ENCODE peak calls at places on chromosomes 16 and 17, in nine cellular contexts. C is HuH-7; B is T follicular helper cell; E is HEK293T; Q is GM23338; R is NCI-H2081; D is GM13977; O is stimulated activated CD8-positive, alpha-beta memory T cell treated with anti-CD3 and anti-CD28 coated beads, Interleukin-4, amount 100 ng/mL, for 24 hours; S is sciatic nerve. J is an unnamed sample.

GRCh38 chr16:1331712-1332617 is 1.5 kb upstream of the BAIAP3 start:
- DNase-seq in C (peak), B (no peak), E (no peak), Q (peak), R (peak), D (peak), O (no peak), S (no peak), J (peak)

GRCh38 chr17:17151055-17151454 is 55.1 kb downstream of the PLD6 start:
- DNase-seq in C (no peak), B (no peak), E (no peak), Q (no peak), R (no peak), D (no peak), O (no peak), S (no peak), J (no peak)

GRCh38 chr17:68491381-68491849 is 20.8 kb upstream of the PRKAR1A start:
- DNase-seq in C (no peak), B (no peak), E (no peak), Q (no peak), R (no peak), D (no peak), O (no peak), S (no peak), J (no peak)

GRCh38 chr17:45428954-45429337 is 3.7 kb downstream of the ARHGAP27 start:
- DNase-seq in C (no peak), B (no peak), E (no peak), Q (peak), R (no peak), D (peak), O (no peak), S (no peak), J (no peak)

GRCh38 chr16:24145927-24146326 is 110.2 kb upstream of the CACNG3 start:
- DNase-seq in C (no peak), B (no peak), E (no peak), Q (no peak), R (no peak), D (no peak), O (no peak), S (no peak), J (no peak)

GRCh38 chr16:9046667-9047055 is 44.8 kb upstream of the HAPSTR1 start:
- DNase-seq in C (no peak), B (no peak), E (no peak), Q (no peak), R (no peak), D (no peak), O (no peak), S (no peak), J (no peak)

GRCh38 chr17:82494236-82495055 is 25.1 kb upstream of the FOXK2 start:
- DNase-seq in C (peak), B (peak), E (peak), Q (peak), R (peak), D (peak), O (peak), S (peak), J (peak)

GRCh38 chr16:48206594-48207242 is 37.4 kb upstream of the LONP2 start:
- DNase-seq in C (no peak), B (no peak), E (no peak), Q (no peak), R (no peak), D (no peak), O (no peak), S (no peak), J (no peak)

GRCh38 chr16:25155553-25156460 is 44.3 kb downstream of the LCMT1 start:
- DNase-seq in C (no peak), B (no peak), E (no peak), Q (no peak), R (no peak), D (no peak), O (peak), S (no peak), J (no peak)

GRCh38 chr16:79653337-79654000 is 52.9 kb upstream of the MAF start:
- DNase-seq in C (no peak), B (no peak), E (no peak), Q (no peak), R (no peak), D (no peak), O (no peak), S (peak), J (no peak)

GRCh38 chr16:76385831-76386230 is 108.6 kb downstream of the CNTNAP4 start:
- DNase-seq in C (no peak), B (no peak), E (no peak), Q (no peak), R (no peak), D (no peak), O (no peak), S (no peak), J (no peak)

GRCh38 chr16:49834496-49835009 is 21.4 kb downstream of the ZNF423 start:
- DNase-seq in C (no peak), B (no peak), E (no peak), Q (peak), R (no peak), D (no peak), O (no peak), S (peak), J (no peak)

GRCh38 chr17:9646556-9646905 is 1.2 kb downstream of the USP43 start:
- DNase-seq in C (no peak), B (no peak), E (no peak), Q (peak), R (no peak), D (no peak), O (no peak), S (no peak), J (no peak)

GRCh38 chr16:87602005-87602790 is at the start of gene JPH3:
- DNase-seq in C (peak), B (no peak), E (peak), Q (peak), R (no peak), D (no peak), O (no peak), S (no peak), J (no peak)

GRCh38 chr16:27600386-27600785 is 50.4 kb downstream of the KATNIP start:
- DNase-seq in C (no peak), B (no peak), E (no peak), Q (peak), R (no peak), D (no peak), O (no peak), S (no peak), J (no peak)

GRCh38 chr17:72681844-72682243 is 410.6 kb downstream of the SLC39A11 start:
- DNase-seq in C (no peak), B (no peak), E (no peak), Q (peak), R (no peak), D (no peak), O (no peak), S (no peak), J (no peak)

GRCh38 chr17:77635176-77635575 is 323.3 kb upstream of the TNRC6C start:
- DNase-seq in C (no peak), B (no peak), E (no peak), Q (no peak), R (no peak), D (no peak), O (no peak), S (no peak), J (no peak)

GRCh38 chr16:57941016-57941656 is 29.8 kb downstream of the CNGB1 start:
- DNase-seq in C (no peak), B (no peak), E (no peak), Q (no peak), R (peak), D (no peak), O (no peak), S (no peak), J (no peak)

GRCh38 chr16:2151188-2152091 is 3.0 kb downstream of the RAB26 start:
- DNase-seq in C (no peak), B (no peak), E (no peak), Q (peak), R (no peak), D (no peak), O (no peak), S (no peak), J (no peak)

GRCh38 chr17:13513039-13513405 is 88.7 kb downstream of the HS3ST3A1 start:
- DNase-seq in C (no peak), B (no peak), E (no peak), Q (peak), R (no peak), D (no peak), O (no peak), S (no peak), J (no peak)

GRCh38 chr16:30095166-30096078 is 591 bp downstream of the YPEL3 start:
- DNase-seq in C (no peak), B (no peak), E (no peak), Q (peak), R (no peak), D (peak), O (no peak), S (peak), J (no peak)